ENCODE peak calls at places on chromosome 16, in four cellular contexts. A is hepatic stellate cell, X is AG10803, G is skeletal muscle cell. S is an unnamed sample.

GRCh38 chr16:35497399-35497798 is 2038.0 kb downstream of the TP53TG3F start:
- DNase-seq in X (no peak), A (no peak), G (no peak), S (no peak)

GRCh38 chr16:26177438-26177837 is 485.7 kb downstream of the HS3ST4 start:
- DNase-seq in G (no peak), A (no peak), X (no peak), S (no peak)

GRCh38 chr16:72609933-72610332 is 438.0 kb upstream of the PMFBP1 start:
- DNase-seq in G (no peak), A (no peak), X (no peak), S (no peak)

GRCh38 chr16:19520861-19521331 is 1.0 kb downstream of the GDE1 start:
- DNase-seq in G (no peak), A (no peak), X (no peak), S (peak)

GRCh38 chr16:6125483-6126259 is 1028.1 kb upstream of the EEF2KMT start:
- DNase-seq in X (peak), A (no peak), G (no peak), S (no peak)

GRCh38 chr16:57824880-57825279 is 22.6 kb upstream of the KIFC3 start:
- DNase-seq in G (no peak), X (no peak), A (no peak), S (no peak)

GRCh38 chr16:67963325-67964321 is 4.8 kb downstream of the SLC12A4 start:
- DNase-seq in G (no peak), A (no peak), X (no peak), S (peak)

GRCh38 chr16:81717662-81718189 is 61.4 kb upstream of the PLCG2 start:
- DNase-seq in A (no peak), X (no peak), G (no peak), S (no peak)

GRCh38 chr16:52099382-52099781 is 447.6 kb downstream of the TOX3 start:
- DNase-seq in G (no peak), A (no peak), X (no peak), S (no peak)

GRCh38 chr16:50683689-50684374 is 2.7 kb upstream of the SNX20 start:
- DNase-seq in X (no peak), A (no peak), G (no peak), S (no peak)

S was measured in retina.